ENCODE peak calls at places on chromosomes 3 and 15, in seven cellular contexts. One of them, this sample, is unnamed.

GRCh38 chr15:52023169-52023922 is 4.3 kb downstream of the MAPK6 start:
- DNase-seq in activated T-cell treated with anti-CD3 and anti-CD28 coated beads for 1 hour: no peak
- DNase-seq in NCI-H1092 treated with DMSO at 0.1 percent for 48 hours: no peak
- DNase-seq in NCI-H1105: no peak
- DNase-seq in posterior vena cava: no peak
- DNase-seq in endothelial cell of umbilical vein: no peak
- DNase-seq in stromal cell of bone marrow: no peak
- DNase-seq in this sample: no peak

GRCh38 chr15:79310612-79310984 is 314 bp upstream of the TMED3 start:
- DNase-seq in activated T-cell treated with anti-CD3 and anti-CD28 coated beads for 1 hour: no peak
- DNase-seq in NCI-H1092 treated with DMSO at 0.1 percent for 48 hours: no peak
- DNase-seq in NCI-H1105: peak; percentile 30
- DNase-seq in posterior vena cava: no peak
- DNase-seq in endothelial cell of umbilical vein: no peak
- DNase-seq in stromal cell of bone marrow: no peak
- DNase-seq in this sample: peak; percentile 50

GRCh38 chr3:129934234-129935123 is 40.0 kb upstream of the TRH start:
- DNase-seq in activated T-cell treated with anti-CD3 and anti-CD28 coated beads for 1 hour: peak; percentile 14
- DNase-seq in NCI-H1092 treated with DMSO at 0.1 percent for 48 hours: peak; percentile 26
- DNase-seq in NCI-H1105: peak; percentile 49
- DNase-seq in posterior vena cava: no peak
- DNase-seq in endothelial cell of umbilical vein: peak; percentile 47
- DNase-seq in stromal cell of bone marrow: peak; percentile 7
- DNase-seq in this sample: no peak

GRCh38 chr3:134666466-134666865 is 15.6 kb upstream of the KY start:
- DNase-seq in activated T-cell treated with anti-CD3 and anti-CD28 coated beads for 1 hour: no peak
- DNase-seq in NCI-H1092 treated with DMSO at 0.1 percent for 48 hours: no peak
- DNase-seq in NCI-H1105: no peak
- DNase-seq in posterior vena cava: no peak
- DNase-seq in endothelial cell of umbilical vein: no peak
- DNase-seq in stromal cell of bone marrow: peak; percentile 70
- DNase-seq in this sample: no peak

GRCh38 chr15:38842991-38843610 is 278.5 kb upstream of the RASGRP1 start:
- DNase-seq in activated T-cell treated with anti-CD3 and anti-CD28 coated beads for 1 hour: no peak
- DNase-seq in NCI-H1092 treated with DMSO at 0.1 percent for 48 hours: no peak
- DNase-seq in NCI-H1105: no peak
- DNase-seq in posterior vena cava: no peak
- DNase-seq in endothelial cell of umbilical vein: peak; percentile 71
- DNase-seq in stromal cell of bone marrow: no peak
- DNase-seq in this sample: peak; percentile 14

GRCh38 chr3:76245073-76245472 is 459.7 kb upstream of the ZNF717 start:
- DNase-seq in activated T-cell treated with anti-CD3 and anti-CD28 coated beads for 1 hour: no peak
- DNase-seq in NCI-H1092 treated with DMSO at 0.1 percent for 48 hours: no peak
- DNase-seq in NCI-H1105: no peak
- DNase-seq in posterior vena cava: no peak
- DNase-seq in endothelial cell of umbilical vein: no peak
- DNase-seq in stromal cell of bone marrow: no peak
- DNase-seq in this sample: no peak

GRCh38 chr15:71596672-71597071 is 213.7 kb upstream of the NR2E3 start:
- DNase-seq in activated T-cell treated with anti-CD3 and anti-CD28 coated beads for 1 hour: no peak
- DNase-seq in NCI-H1092 treated with DMSO at 0.1 percent for 48 hours: no peak
- DNase-seq in NCI-H1105: no peak
- DNase-seq in posterior vena cava: no peak
- DNase-seq in endothelial cell of umbilical vein: no peak
- DNase-seq in stromal cell of bone marrow: peak; percentile 28
- DNase-seq in this sample: no peak

GRCh38 chr3:60756636-60757035 is 494.6 kb downstream of the FHIT start:
- DNase-seq in activated T-cell treated with anti-CD3 and anti-CD28 coated beads for 1 hour: no peak
- DNase-seq in NCI-H1092 treated with DMSO at 0.1 percent for 48 hours: no peak
- DNase-seq in NCI-H1105: no peak
- DNase-seq in posterior vena cava: no peak
- DNase-seq in endothelial cell of umbilical vein: no peak
- DNase-seq in stromal cell of bone marrow: no peak
- DNase-seq in this sample: no peak

GRCh38 chr3:4797201-4797600 is 182.0 kb upstream of the BHLHE40 start:
- DNase-seq in activated T-cell treated with anti-CD3 and anti-CD28 coated beads for 1 hour: no peak
- DNase-seq in NCI-H1092 treated with DMSO at 0.1 percent for 48 hours: no peak
- DNase-seq in NCI-H1105: no peak
- DNase-seq in posterior vena cava: no peak
- DNase-seq in endothelial cell of umbilical vein: no peak
- DNase-seq in stromal cell of bone marrow: no peak
- DNase-seq in this sample: no peak

GRCh38 chr15:80549712-80550111 is 145.4 kb upstream of the ABHD17C start:
- DNase-seq in activated T-cell treated with anti-CD3 and anti-CD28 coated beads for 1 hour: no peak
- DNase-seq in NCI-H1092 treated with DMSO at 0.1 percent for 48 hours: no peak
- DNase-seq in NCI-H1105: no peak
- DNase-seq in posterior vena cava: no peak
- DNase-seq in endothelial cell of umbilical vein: no peak
- DNase-seq in stromal cell of bone marrow: no peak
- DNase-seq in this sample: no peak

GRCh38 chr3:42067324-42067723 is 23.8 kb upstream of the TRAK1 start:
- DNase-seq in activated T-cell treated with anti-CD3 and anti-CD28 coated beads for 1 hour: no peak
- DNase-seq in NCI-H1092 treated with DMSO at 0.1 percent for 48 hours: no peak
- DNase-seq in NCI-H1105: no peak
- DNase-seq in posterior vena cava: no peak
- DNase-seq in endothelial cell of umbilical vein: peak; percentile 66
- DNase-seq in stromal cell of bone marrow: peak; percentile 83
- DNase-seq in this sample: no peak

GRCh38 chr3:48856469-48856868 is 8.8 kb upstream of the PRKAR2A start:
- DNase-seq in activated T-cell treated with anti-CD3 and anti-CD28 coated beads for 1 hour: no peak
- DNase-seq in NCI-H1092 treated with DMSO at 0.1 percent for 48 hours: no peak
- DNase-seq in NCI-H1105: no peak
- DNase-seq in posterior vena cava: peak; percentile 4
- DNase-seq in endothelial cell of umbilical vein: no peak
- DNase-seq in stromal cell of bone marrow: no peak
- DNase-seq in this sample: no peak

GRCh38 chr3:115658337-115659181 is 35.2 kb downstream of the GAP43 start:
- DNase-seq in activated T-cell treated with anti-CD3 and anti-CD28 coated beads for 1 hour: peak; percentile 50
- DNase-seq in NCI-H1092 treated with DMSO at 0.1 percent for 48 hours: peak; percentile 76
- DNase-seq in NCI-H1105: peak; percentile 71
- DNase-seq in posterior vena cava: peak; percentile 93
- DNase-seq in endothelial cell of umbilical vein: peak; percentile 82
- DNase-seq in stromal cell of bone marrow: peak; percentile 85
- DNase-seq in this sample: no peak

GRCh38 chr3:16658004-16658932 is 53.0 kb upstream of the DAZL start:
- DNase-seq in activated T-cell treated with anti-CD3 and anti-CD28 coated beads for 1 hour: no peak
- DNase-seq in NCI-H1092 treated with DMSO at 0.1 percent for 48 hours: no peak
- DNase-seq in NCI-H1105: no peak
- DNase-seq in posterior vena cava: no peak
- DNase-seq in endothelial cell of umbilical vein: no peak
- DNase-seq in stromal cell of bone marrow: no peak
- DNase-seq in this sample: peak; percentile 45

GRCh38 chr15:73305331-73306211 is 63.2 kb downstream of the HCN4 start:
- DNase-seq in activated T-cell treated with anti-CD3 and anti-CD28 coated beads for 1 hour: no peak
- DNase-seq in NCI-H1092 treated with DMSO at 0.1 percent for 48 hours: peak; percentile 49
- DNase-seq in NCI-H1105: peak; percentile 42
- DNase-seq in posterior vena cava: no peak
- DNase-seq in endothelial cell of umbilical vein: peak; percentile 30
- DNase-seq in stromal cell of bone marrow: peak; percentile 28
- DNase-seq in this sample: peak; percentile 87

GRCh38 chr3:20930034-20930433 is 744.0 kb upstream of the SGO1 start:
- DNase-seq in activated T-cell treated with anti-CD3 and anti-CD28 coated beads for 1 hour: no peak
- DNase-seq in NCI-H1092 treated with DMSO at 0.1 percent for 48 hours: no peak
- DNase-seq in NCI-H1105: no peak
- DNase-seq in posterior vena cava: no peak
- DNase-seq in endothelial cell of umbilical vein: peak; percentile 5
- DNase-seq in stromal cell of bone marrow: no peak
- DNase-seq in this sample: no peak

GRCh38 chr15:73650387-73651126 is 17.4 kb upstream of the NPTN start:
- DNase-seq in activated T-cell treated with anti-CD3 and anti-CD28 coated beads for 1 hour: no peak
- DNase-seq in NCI-H1092 treated with DMSO at 0.1 percent for 48 hours: no peak
- DNase-seq in NCI-H1105: no peak
- DNase-seq in posterior vena cava: no peak
- DNase-seq in endothelial cell of umbilical vein: peak; percentile 39
- DNase-seq in stromal cell of bone marrow: peak; percentile 59
- DNase-seq in this sample: no peak

This sample was measured in NCI-H524 treated with DMSO at 0.1 percent for 48 hours.